ENCODE peak calls at places on chromosome 12, in nine cellular contexts. One of them, this sample, is unnamed.

GRCh38 chr12:48972213-48973021 is 882 bp upstream of the WNT10B start:
- DNase-seq in naive thymus-derived CD8-positive, alpha-beta T cell: no peak
- DNase-seq in naive thymus-derived CD4-positive, alpha-beta T cell: no peak
- DNase-seq in mucosa of descending colon: no peak
- DNase-seq in stimulated activated CD4-positive, alpha-beta T cell treated with anti-CD3 and anti-CD28 coated beads, Interleukin-1b, Interleukin-23, amount 100 ng/mL, for 1 hour: no peak
- DNase-seq in NCI-H510A: no peak
- DNase-seq in LoVo: no peak
- DNase-seq in astrocyte of the spinal cord: no peak
- DNase-seq in EL: peak
- DNase-seq in this sample: no peak

GRCh38 chr12:53049582-53050318 is at the start of gene TNS2:
- DNase-seq in naive thymus-derived CD8-positive, alpha-beta T cell: no peak
- DNase-seq in naive thymus-derived CD4-positive, alpha-beta T cell: no peak
- DNase-seq in mucosa of descending colon: peak
- DNase-seq in stimulated activated CD4-positive, alpha-beta T cell treated with anti-CD3 and anti-CD28 coated beads, Interleukin-1b, Interleukin-23, amount 100 ng/mL, for 1 hour: no peak
- DNase-seq in NCI-H510A: peak
- DNase-seq in LoVo: no peak
- DNase-seq in astrocyte of the spinal cord: no peak
- DNase-seq in EL: peak
- DNase-seq in this sample: no peak

GRCh38 chr12:49645151-49646039 is 22.0 kb downstream of the PRPF40B start:
- DNase-seq in naive thymus-derived CD8-positive, alpha-beta T cell: no peak
- DNase-seq in naive thymus-derived CD4-positive, alpha-beta T cell: no peak
- DNase-seq in mucosa of descending colon: no peak
- DNase-seq in stimulated activated CD4-positive, alpha-beta T cell treated with anti-CD3 and anti-CD28 coated beads, Interleukin-1b, Interleukin-23, amount 100 ng/mL, for 1 hour: no peak
- DNase-seq in NCI-H510A: no peak
- DNase-seq in LoVo: no peak
- DNase-seq in astrocyte of the spinal cord: no peak
- DNase-seq in EL: no peak
- DNase-seq in this sample: no peak

GRCh38 chr12:58955849-58956248 is 35.5 kb upstream of the LRIG3 start:
- DNase-seq in naive thymus-derived CD8-positive, alpha-beta T cell: no peak
- DNase-seq in naive thymus-derived CD4-positive, alpha-beta T cell: no peak
- DNase-seq in mucosa of descending colon: no peak
- DNase-seq in stimulated activated CD4-positive, alpha-beta T cell treated with anti-CD3 and anti-CD28 coated beads, Interleukin-1b, Interleukin-23, amount 100 ng/mL, for 1 hour: no peak
- DNase-seq in NCI-H510A: no peak
- DNase-seq in LoVo: no peak
- DNase-seq in astrocyte of the spinal cord: no peak
- DNase-seq in EL: no peak
- DNase-seq in this sample: no peak

GRCh38 chr12:65962921-65963883 is 138.9 kb downstream of the HMGA2 start:
- DNase-seq in naive thymus-derived CD8-positive, alpha-beta T cell: no peak
- DNase-seq in naive thymus-derived CD4-positive, alpha-beta T cell: no peak
- DNase-seq in mucosa of descending colon: peak
- DNase-seq in stimulated activated CD4-positive, alpha-beta T cell treated with anti-CD3 and anti-CD28 coated beads, Interleukin-1b, Interleukin-23, amount 100 ng/mL, for 1 hour: no peak
- DNase-seq in NCI-H510A: no peak
- DNase-seq in LoVo: no peak
- DNase-seq in astrocyte of the spinal cord: peak
- DNase-seq in EL: no peak
- DNase-seq in this sample: no peak

GRCh38 chr12:72432037-72432604 is 160.0 kb downstream of the TRHDE start:
- DNase-seq in naive thymus-derived CD8-positive, alpha-beta T cell: no peak
- DNase-seq in naive thymus-derived CD4-positive, alpha-beta T cell: no peak
- DNase-seq in mucosa of descending colon: peak
- DNase-seq in stimulated activated CD4-positive, alpha-beta T cell treated with anti-CD3 and anti-CD28 coated beads, Interleukin-1b, Interleukin-23, amount 100 ng/mL, for 1 hour: no peak
- DNase-seq in NCI-H510A: no peak
- DNase-seq in LoVo: peak
- DNase-seq in astrocyte of the spinal cord: no peak
- DNase-seq in EL: no peak
- DNase-seq in this sample: peak

GRCh38 chr12:119803391-119803791 is 73.7 kb downstream of the CIT start:
- DNase-seq in naive thymus-derived CD8-positive, alpha-beta T cell: no peak
- DNase-seq in naive thymus-derived CD4-positive, alpha-beta T cell: no peak
- DNase-seq in mucosa of descending colon: no peak
- DNase-seq in stimulated activated CD4-positive, alpha-beta T cell treated with anti-CD3 and anti-CD28 coated beads, Interleukin-1b, Interleukin-23, amount 100 ng/mL, for 1 hour: no peak
- DNase-seq in NCI-H510A: peak
- DNase-seq in LoVo: no peak
- DNase-seq in astrocyte of the spinal cord: peak
- DNase-seq in EL: no peak
- DNase-seq in this sample: peak

GRCh38 chr12:54363047-54363446 is 1.2 kb downstream of the GPR84 start:
- DNase-seq in naive thymus-derived CD8-positive, alpha-beta T cell: no peak
- DNase-seq in naive thymus-derived CD4-positive, alpha-beta T cell: no peak
- DNase-seq in mucosa of descending colon: no peak
- DNase-seq in stimulated activated CD4-positive, alpha-beta T cell treated with anti-CD3 and anti-CD28 coated beads, Interleukin-1b, Interleukin-23, amount 100 ng/mL, for 1 hour: no peak
- DNase-seq in NCI-H510A: no peak
- DNase-seq in LoVo: no peak
- DNase-seq in astrocyte of the spinal cord: no peak
- DNase-seq in EL: no peak
- DNase-seq in this sample: no peak

GRCh38 chr12:118175823-118176447 is 40.0 kb downstream of the PEBP1 start:
- DNase-seq in naive thymus-derived CD8-positive, alpha-beta T cell: no peak
- DNase-seq in naive thymus-derived CD4-positive, alpha-beta T cell: no peak
- DNase-seq in mucosa of descending colon: no peak
- DNase-seq in stimulated activated CD4-positive, alpha-beta T cell treated with anti-CD3 and anti-CD28 coated beads, Interleukin-1b, Interleukin-23, amount 100 ng/mL, for 1 hour: no peak
- DNase-seq in NCI-H510A: no peak
- DNase-seq in LoVo: no peak
- DNase-seq in astrocyte of the spinal cord: no peak
- DNase-seq in EL: no peak
- DNase-seq in this sample: no peak

GRCh38 chr12:105562727-105563072 is 232.2 kb downstream of the C12orf75 start:
- DNase-seq in naive thymus-derived CD8-positive, alpha-beta T cell: no peak
- DNase-seq in naive thymus-derived CD4-positive, alpha-beta T cell: no peak
- DNase-seq in mucosa of descending colon: peak
- DNase-seq in stimulated activated CD4-positive, alpha-beta T cell treated with anti-CD3 and anti-CD28 coated beads, Interleukin-1b, Interleukin-23, amount 100 ng/mL, for 1 hour: no peak
- DNase-seq in NCI-H510A: peak
- DNase-seq in LoVo: no peak
- DNase-seq in astrocyte of the spinal cord: no peak
- DNase-seq in EL: no peak
- DNase-seq in this sample: no peak

GRCh38 chr12:101920906-101921305 is 43.5 kb downstream of the DRAM1 start:
- DNase-seq in naive thymus-derived CD8-positive, alpha-beta T cell: no peak
- DNase-seq in naive thymus-derived CD4-positive, alpha-beta T cell: no peak
- DNase-seq in mucosa of descending colon: no peak
- DNase-seq in stimulated activated CD4-positive, alpha-beta T cell treated with anti-CD3 and anti-CD28 coated beads, Interleukin-1b, Interleukin-23, amount 100 ng/mL, for 1 hour: no peak
- DNase-seq in NCI-H510A: no peak
- DNase-seq in LoVo: no peak
- DNase-seq in astrocyte of the spinal cord: no peak
- DNase-seq in EL: no peak
- DNase-seq in this sample: no peak

GRCh38 chr12:23349550-23349949 is 599.9 kb downstream of the SOX5 start:
- DNase-seq in naive thymus-derived CD8-positive, alpha-beta T cell: no peak
- DNase-seq in naive thymus-derived CD4-positive, alpha-beta T cell: no peak
- DNase-seq in mucosa of descending colon: no peak
- DNase-seq in stimulated activated CD4-positive, alpha-beta T cell treated with anti-CD3 and anti-CD28 coated beads, Interleukin-1b, Interleukin-23, amount 100 ng/mL, for 1 hour: no peak
- DNase-seq in NCI-H510A: no peak
- DNase-seq in LoVo: no peak
- DNase-seq in astrocyte of the spinal cord: no peak
- DNase-seq in EL: no peak
- DNase-seq in this sample: no peak

GRCh38 chr12:115090783-115091182 is 406.8 kb upstream of the TBX3 start:
- DNase-seq in naive thymus-derived CD8-positive, alpha-beta T cell: no peak
- DNase-seq in naive thymus-derived CD4-positive, alpha-beta T cell: no peak
- DNase-seq in mucosa of descending colon: no peak
- DNase-seq in stimulated activated CD4-positive, alpha-beta T cell treated with anti-CD3 and anti-CD28 coated beads, Interleukin-1b, Interleukin-23, amount 100 ng/mL, for 1 hour: no peak
- DNase-seq in NCI-H510A: no peak
- DNase-seq in LoVo: no peak
- DNase-seq in astrocyte of the spinal cord: no peak
- DNase-seq in EL: no peak
- DNase-seq in this sample: no peak

GRCh38 chr12:65779091-65779642 is 45.1 kb upstream of the HMGA2 start:
- DNase-seq in naive thymus-derived CD8-positive, alpha-beta T cell: no peak
- DNase-seq in naive thymus-derived CD4-positive, alpha-beta T cell: no peak
- DNase-seq in mucosa of descending colon: no peak
- DNase-seq in stimulated activated CD4-positive, alpha-beta T cell treated with anti-CD3 and anti-CD28 coated beads, Interleukin-1b, Interleukin-23, amount 100 ng/mL, for 1 hour: no peak
- DNase-seq in NCI-H510A: no peak
- DNase-seq in LoVo: peak
- DNase-seq in astrocyte of the spinal cord: peak
- DNase-seq in EL: peak
- DNase-seq in this sample: peak